ENCODE peak calls at places on chromosomes 5 and 9, in six cellular contexts. F is activated CD4-positive, alpha-beta T cell treated with anti-CD3 and anti-CD28 coated beads, Interleukin-2, amount 10 ng/mL, durations not matched to agents 7 days and 5 days; H is Daoy; T is lower lobe of right lung; D is dorsolateral prefrontal cortex; S is CD4-positive, alpha-beta memory T cell. O is an unnamed sample.
A peak's percentile ranks its signal among the peaks of the same experiment; 100 is the strongest.

GRCh38 chr5:59069438-59070079 is 486.7 kb downstream of the RAB3C start:
- DNase-seq in F (no peak), H (peak; percentile 85), T (no peak), D (peak; percentile 30), S (no peak), O (no peak)

GRCh38 chr9:134843740-134844139 is 36.9 kb upstream of the FCN2 start:
- DNase-seq in F (no peak), H (no peak), T (peak; percentile 29), D (no peak), S (no peak), O (no peak)

GRCh38 chr5:34500236-34500836 is 155.8 kb upstream of the RAI14 start:
- DNase-seq in F (no peak), H (no peak), T (no peak), D (no peak), S (no peak), O (no peak)

GRCh38 chr5:124402144-124402581 is 344.3 kb downstream of the ZNF608 start:
- DNase-seq in F (no peak), H (peak; percentile 4), T (peak; percentile 59), D (no peak), S (no peak), O (no peak)

GRCh38 chr5:76546497-76547102 is 76.6 kb downstream of the F2RL2 start:
- DNase-seq in F (no peak), H (no peak), T (no peak), D (no peak), S (peak; percentile 28), O (no peak)

GRCh38 chr5:33788922-33789321 is 102.9 kb downstream of the ADAMTS12 start:
- DNase-seq in F (no peak), H (peak; percentile 92), T (no peak), D (no peak), S (no peak), O (peak; percentile 94)

GRCh38 chr5:136169218-136169617 is 23.7 kb downstream of the SMIM32 start:
- DNase-seq in F (no peak), H (no peak), T (no peak), D (no peak), S (no peak), O (no peak)

GRCh38 chr9:106797299-106797698 is 65.7 kb upstream of the ZNF462 start:
- DNase-seq in F (no peak), H (peak; percentile 42), T (no peak), D (no peak), S (no peak), O (no peak)

GRCh38 chr5:111243353-111243752 is 19.2 kb downstream of the CAMK4 start:
- DNase-seq in F (no peak), H (no peak), T (no peak), D (no peak), S (no peak), O (no peak)

GRCh38 chr9:107239474-107239873 is 43.6 kb upstream of the RAD23B start:
- DNase-seq in F (no peak), H (no peak), T (no peak), D (no peak), S (peak; percentile 13), O (no peak)

GRCh38 chr5:5155617-5156016 is 15.5 kb downstream of the ADAMTS16 start:
- DNase-seq in F (no peak), H (no peak), T (no peak), D (no peak), S (no peak), O (no peak)

GRCh38 chr5:18216729-18217128 is 582.5 kb downstream of the TAF11L14 start:
- DNase-seq in F (no peak), H (no peak), T (no peak), D (no peak), S (no peak), O (no peak)